ENCODE peak calls at places on chromosomes 7 and 10, in six cellular contexts. L, R, K, T, J and O are unnamed samples.

GRCh38 chr10:24894309-24894708 is 58.1 kb downstream of the PRTFDC1 start:
- DNase-seq in K (peak; percentile 59), L (no peak), R (peak; percentile 50), J (no peak), T (no peak), O (no peak)

GRCh38 chr7:106289848-106290247 is 5.1 kb upstream of the NAMPT start:
- DNase-seq in R (no peak), L (no peak), J (no peak), T (no peak), K (no peak), O (no peak)

GRCh38 chr10:122852261-122852660 is 6.6 kb upstream of the CUZD1 start:
- DNase-seq in R (no peak), J (no peak), T (no peak), L (no peak), K (no peak), O (no peak)

GRCh38 chr7:103113164-103113563 is 35.7 kb downstream of the NAPEPLD start:
- DNase-seq in L (no peak), K (peak; percentile 94), J (peak; percentile 5), T (no peak), R (peak; percentile 84), O (no peak)

GRCh38 chr10:6321880-6322279 is 119.1 kb downstream of the PFKFB3 start:
- DNase-seq in J (no peak), L (no peak), T (no peak), K (no peak), R (no peak), O (no peak)

GRCh38 chr10:112752268-112752667 is 197.8 kb upstream of the TCF7L2 start:
- DNase-seq in L (no peak), R (no peak), J (no peak), K (no peak), T (no peak), O (no peak)

GRCh38 chr7:50321678-50322077 is 17.2 kb downstream of the IKZF1 start:
- DNase-seq in T (no peak), J (no peak), R (no peak), K (no peak), L (no peak), O (no peak)

GRCh38 chr7:140671966-140672365 is 779 bp upstream of the ADCK2 start:
- DNase-seq in J (no peak), L (no peak), K (no peak), R (no peak), T (no peak), O (no peak)

GRCh38 chr10:127576011-127576410 is 26.9 kb downstream of the NPS start:
- DNase-seq in K (no peak), J (no peak), T (no peak), L (no peak), R (no peak), O (no peak)

GRCh38 chr10:4586756-4587155 is 239.3 kb upstream of the AKR1E2 start:
- DNase-seq in K (peak; percentile 17), R (peak; percentile 30), T (no peak), J (no peak), L (no peak), O (no peak)

GRCh38 chr10:14584643-14585042 is 190.1 kb downstream of the FAM107B start:
- DNase-seq in T (no peak), K (no peak), R (no peak), L (no peak), J (no peak), O (no peak)

GRCh38 chr7:16811555-16811954 is 6.8 kb upstream of the AGR2 start:
- DNase-seq in T (no peak), K (no peak), L (no peak), J (no peak), R (peak; percentile 62), O (no peak)

GRCh38 chr7:77734590-77735421 is 38.5 kb downstream of the RSBN1L start:
- DNase-seq in J (no peak), L (peak; percentile 66), R (no peak), T (no peak), K (no peak), O (no peak)

GRCh38 chr10:122559228-122559627 is 1.3 kb upstream of the DMBT1 start:
- DNase-seq in L (no peak), K (no peak), R (no peak), J (no peak), T (no peak), O (no peak)

GRCh38 chr7:68537228-68538071 is 1060.8 kb upstream of the AUTS2 start:
- DNase-seq in L (no peak), K (no peak), R (no peak), T (no peak), J (no peak), O (no peak)
- H3K4me3 ChIP-seq in L (no peak overlapping the region), K (no peak overlapping the region), R (no peak overlapping the region), T (no peak overlapping the region), J (no peak overlapping the region), O (no peak overlapping the region)

GRCh38 chr7:133904766-133905165 is 222.4 kb upstream of the LRGUK start:
- DNase-seq in L (no peak), T (no peak), R (no peak), K (no peak), J (no peak), O (no peak)
- TF ChIP-seq CTCF in L (no peak), T (no peak), R (no peak), K (no peak), J (no peak), O (no peak)

GRCh38 chr10:593016-593415 is 96.5 kb downstream of the DIP2C start:
- DNase-seq in R (no peak), K (no peak), J (no peak), L (no peak), T (no peak), O (no peak)

GRCh38 chr10:594584-595270 is 94.7 kb downstream of the DIP2C start:
- DNase-seq in T (no peak), K (no peak), R (no peak), J (no peak), L (no peak), O (no peak)

GRCh38 chr10:593421-593820 is 96.0 kb downstream of the DIP2C start:
- DNase-seq in R (no peak), L (no peak), J (no peak), K (no peak), T (no peak), O (no peak)

GRCh38 chr10:595473-595872 is 94.0 kb downstream of the DIP2C start:
- DNase-seq in K (no peak), J (no peak), L (no peak), R (no peak), T (no peak), O (no peak)

GRCh38 chr10:593901-594457 is 95.5 kb downstream of the DIP2C start:
- DNase-seq in K (no peak), L (no peak), T (no peak), J (no peak), R (no peak), O (no peak)
- H3K4me3 ChIP-seq in K (no peak overlapping the region), L (no peak overlapping the region), T (no peak overlapping the region), J (peak overlapping the region; percentile 9), R (no peak overlapping the region), O (no peak overlapping the region)

DNA sequence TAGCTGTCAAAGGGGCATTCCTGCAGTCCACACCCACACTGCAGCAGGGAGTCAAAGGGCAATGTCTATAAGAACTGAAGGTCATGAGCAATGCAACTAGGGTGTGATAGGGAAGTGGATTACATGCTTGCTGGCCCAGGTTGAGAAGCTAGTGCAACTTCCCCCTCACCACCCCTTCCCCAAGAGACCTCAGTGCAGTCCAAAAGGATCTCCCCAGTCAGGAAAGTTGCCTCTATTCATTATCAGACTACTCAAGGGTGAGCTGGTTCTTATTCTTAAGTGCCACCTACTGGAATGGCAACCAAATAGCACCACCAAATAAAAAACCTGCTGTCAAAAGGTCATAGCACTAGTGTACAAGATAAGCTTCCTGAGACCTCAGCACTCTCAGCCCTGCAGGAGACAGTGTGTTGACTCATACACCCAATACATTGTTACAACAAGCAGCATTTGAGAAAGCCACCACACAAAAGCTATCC is 28.2 kb downstream of the MTERF1 start:
- DNase-seq in J (no peak), L (no peak), K (no peak), R (no peak), T (no peak), O (peak; percentile 5)
- TF ChIP-seq CTCF in J (no peak), L (no peak), K (peak; percentile 22), R (peak; percentile 12), T (peak; percentile 22), O (peak; percentile 51)

GRCh38 chr10:22316286-22317120 is at the start of gene COMMD3:
- DNase-seq in L (peak; percentile 91), K (no peak), R (no peak), T (peak; percentile 91), J (no peak), O (no peak)

GRCh38 chr10:22317121-22317370 is 858 bp downstream of the COMMD3 start:
- DNase-seq in R (no peak), T (no peak), L (no peak), K (no peak), J (no peak), O (no peak)

GRCh38 chr10:22317771-22318565 is 1.8 kb downstream of the COMMD3 start:
- DNase-seq in R (no peak), K (no peak), T (no peak), L (no peak), J (no peak), O (no peak)

GRCh38 chr10:22315455-22316285 is 518 bp upstream of the COMMD3 start:
- DNase-seq in R (no peak), K (no peak), L (no peak), J (no peak), T (no peak), O (no peak)

GRCh38 chr10:22314852-22315251 is 1.3 kb upstream of the COMMD3 start:
- DNase-seq in L (no peak), K (no peak), R (no peak), T (no peak), J (no peak), O (no peak)
- H3K4me3 ChIP-seq in L (no peak overlapping the region), K (no peak overlapping the region), R (no peak overlapping the region), T (peak overlapping the region; percentile 86), J (no peak overlapping the region), O (no peak overlapping the region)